ENCODE peak calls at places on chromosome 1, in five cellular contexts. F is stimulated activated naive CD8-positive, alpha-beta T cell treated with anti-CD3 and anti-CD28 coated beads, Interleukin-15, amount 100 ng/mL, for 72 hours; V is H54; I is SK-N-SH; W is left lung. T is an unnamed sample.

GRCh38 chr1:206979379-206980043 is 9.3 kb upstream of the FCAMR start:
- DNase-seq in F (no peak), V (no peak), I (no peak), W (no peak), T (no peak)

GRCh38 chr1:95255826-95256225 is 21.8 kb downstream of the RWDD3 start:
- DNase-seq in F (no peak), V (no peak), I (no peak), W (no peak), T (no peak)

GRCh38 chr1:225209153-225209552 is 218.7 kb downstream of the LBR start:
- DNase-seq in F (no peak), V (no peak), I (no peak), W (no peak), T (no peak)

GRCh38 chr1:30618335-30618747 is 105.0 kb downstream of the MATN1 start:
- DNase-seq in F (no peak), V (peak), I (no peak), W (no peak), T (no peak)

GRCh38 chr1:10962483-10962882 is 50.0 kb upstream of the TARDBP start:
- DNase-seq in F (no peak), V (no peak), I (peak), W (no peak), T (no peak)

GRCh38 chr1:170853302-170853701 is 82.0 kb upstream of the MROH9 start:
- DNase-seq in F (no peak), V (no peak), I (no peak), W (no peak), T (no peak)

GRCh38 chr1:178644308-178645120 is 80.5 kb upstream of the RALGPS2 start:
- DNase-seq in F (no peak), V (no peak), I (peak), W (no peak), T (no peak)

GRCh38 chr1:111654839-111655238 is 35.2 kb downstream of the RAP1A start:
- DNase-seq in F (no peak), V (no peak), I (no peak), W (no peak), T (no peak)

GRCh38 chr1:153526132-153526543 is 9.7 kb downstream of the S100A6 start:
- DNase-seq in F (no peak), V (no peak), I (no peak), W (no peak), T (no peak)

GRCh38 chr1:101971309-101971708 is 25.4 kb downstream of the OLFM3 start:
- DNase-seq in F (no peak), V (no peak), I (no peak), W (no peak), T (no peak)

GRCh38 chr1:150809651-150810050 is 1.6 kb upstream of the CTSK start:
- DNase-seq in F (no peak), V (peak), I (no peak), W (no peak), T (no peak)

GRCh38 chr1:216702170-216702569 is 21.1 kb downstream of the ESRRG start:
- DNase-seq in F (no peak), V (no peak), I (no peak), W (no peak), T (no peak)

GRCh38 chr1:213381572-213382084 is 330.6 kb downstream of the RPS6KC1 start:
- DNase-seq in F (no peak), V (no peak), I (no peak), W (no peak), T (no peak)

GRCh38 chr1:37464443-37464842 is 9.9 kb upstream of the ZC3H12A start:
- DNase-seq in F (no peak), V (no peak), I (no peak), W (no peak), T (no peak)

GRCh38 chr1:3651939-3652537 is at the start of gene TP73:
- DNase-seq in F (no peak), V (no peak), I (peak), W (peak), T (no peak)

GRCh38 chr1:162285149-162285561 is 91.5 kb downstream of the SPATA46 start:
- DNase-seq in F (no peak), V (no peak), I (no peak), W (no peak), T (no peak)

GRCh38 chr1:228219962-228220780 is 12.3 kb downstream of the OBSCN start:
- DNase-seq in F (no peak), V (no peak), I (no peak), W (no peak), T (no peak)

GRCh38 chr1:7044471-7044805 is 259.2 kb downstream of the CAMTA1 start:
- DNase-seq in F (no peak), V (no peak), I (no peak), W (no peak), T (no peak)

GRCh38 chr1:67616394-67616985 is 68.5 kb upstream of the GADD45A start:
- DNase-seq in F (no peak), V (no peak), I (no peak), W (no peak), T (no peak)

GRCh38 chr1:24393892-24394291 is 19.7 kb downstream of the STPG1 start:
- DNase-seq in F (no peak), V (peak), I (no peak), W (no peak), T (no peak)

GRCh38 chr1:76379506-76379905 is 305.0 kb downstream of the ST6GALNAC3 start:
- DNase-seq in F (no peak), V (no peak), I (no peak), W (no peak), T (no peak)

GRCh38 chr1:156851779-156852413 is 7.0 kb downstream of the INSRR start:
- DNase-seq in F (no peak), V (no peak), I (no peak), W (no peak), T (no peak)

GRCh38 chr1:66951513-66951912 is 26.7 kb downstream of the MIER1 start:
- DNase-seq in F (no peak), V (no peak), I (no peak), W (no peak), T (no peak)

GRCh38 chr1:159918041-159918917 is 7.0 kb downstream of the TAGLN2 start:
- DNase-seq in F (no peak), V (no peak), I (no peak), W (no peak), T (no peak)

GRCh38 chr1:226700861-226701260 is 38.2 kb downstream of the ITPKB start:
- DNase-seq in F (no peak), V (no peak), I (no peak), W (no peak), T (no peak)

GRCh38 chr1:168811213-168811612 is 82.2 kb upstream of the DPT start:
- DNase-seq in F (no peak), V (no peak), I (no peak), W (no peak), T (no peak)

T was measured in SK-N-DZ.